ENCODE peak calls at places on chromosome 6, in six cellular contexts. L, B, X, S, V and F are unnamed samples.

GRCh38 chr6:106511274-106512047 is 117.8 kb downstream of the RTN4IP1 start:
- DNase-seq in L (peak), B (no peak), X (no peak), S (no peak), V (peak), F (peak)

GRCh38 chr6:160733045-160733646 is 31.1 kb downstream of the PLG start:
- DNase-seq in L (peak), B (no peak), X (peak), S (peak), V (peak), F (peak)

GRCh38 chr6:67411036-67411435 is 1224.0 kb upstream of the ADGRB3 start:
- DNase-seq in L (peak), B (no peak), X (no peak), S (no peak), V (no peak), F (peak)

GRCh38 chr6:41100871-41101287 is 28.1 kb downstream of the NFYA start:
- DNase-seq in L (no peak), B (no peak), X (no peak), S (no peak), V (no peak), F (no peak)

GRCh38 chr6:106109043-106109442 is 22.9 kb downstream of the PRDM1 start:
- DNase-seq in L (no peak), B (no peak), X (no peak), S (no peak), V (no peak), F (no peak)

GRCh38 chr6:113813207-113813606 is 43.9 kb upstream of the MARCKS start:
- DNase-seq in L (peak), B (peak), X (no peak), S (no peak), V (no peak), F (peak)

GRCh38 chr6:163169521-163169920 is 245.0 kb upstream of the QKI start:
- DNase-seq in L (no peak), B (no peak), X (no peak), S (no peak), V (no peak), F (no peak)

GRCh38 chr6:71228461-71229041 is 60.1 kb upstream of the OGFRL1 start:
- DNase-seq in L (peak), B (no peak), X (no peak), S (no peak), V (no peak), F (no peak)

GRCh38 chr6:35893246-35893645 is 27.7 kb downstream of the SRPK1 start:
- DNase-seq in L (no peak), B (no peak), X (no peak), S (no peak), V (no peak), F (no peak)

GRCh38 chr6:105803439-105803838 is 282.7 kb upstream of the PRDM1 start:
- DNase-seq in L (no peak), B (no peak), X (no peak), S (no peak), V (no peak), F (peak)

GRCh38 chr6:108581237-108581931 is 20.7 kb downstream of the FOXO3 start:
- DNase-seq in L (peak), B (no peak), X (no peak), S (peak), V (no peak), F (peak)

GRCh38 chr6:132673376-132674094 is 14.6 kb upstream of the TAAR1 start:
- DNase-seq in L (no peak), B (no peak), X (no peak), S (peak), V (no peak), F (no peak)

GRCh38 chr6:35128496-35128895 is 12.6 kb downstream of the TCP11 start:
- DNase-seq in L (no peak), B (no peak), X (no peak), S (no peak), V (no peak), F (peak)

GRCh38 chr6:128508588-128509296 is 11.7 kb downstream of the PTPRK start:
- DNase-seq in L (peak), B (peak), X (no peak), S (no peak), V (no peak), F (peak)

GRCh38 chr6:33692760-33693158 is 18.7 kb downstream of the UQCC2 start:
- DNase-seq in L (peak), B (no peak), X (peak), S (no peak), V (peak), F (no peak)

GRCh38 chr6:33995046-33995872 is 150.6 kb downstream of the GRM4 start:
- DNase-seq in L (no peak), B (no peak), X (no peak), S (peak), V (no peak), F (no peak)

GRCh38 chr6:111687652-111688051 is 82.0 kb upstream of the TRAF3IP2 start:
- DNase-seq in L (no peak), B (no peak), X (no peak), S (no peak), V (no peak), F (no peak)

GRCh38 chr6:53492860-53493634 is 51.9 kb downstream of the GCLC start:
- DNase-seq in L (peak), B (no peak), X (no peak), S (peak), V (peak), F (peak)

GRCh38 chr6:138504764-138505689 is 5.7 kb upstream of the NHSL1 start:
- DNase-seq in L (no peak), B (no peak), X (no peak), S (no peak), V (no peak), F (no peak)

GRCh38 chr6:21438237-21438985 is 155.1 kb upstream of the SOX4 start:
- DNase-seq in L (peak), B (no peak), X (no peak), S (no peak), V (peak), F (peak)

GRCh38 chr6:1524040-1524480 is 85.7 kb upstream of the FOXC1 start:
- DNase-seq in L (peak), B (no peak), X (peak), S (no peak), V (peak), F (peak)

GRCh38 chr6:164859791-164860190 is 449.6 kb downstream of the C6orf118 start:
- DNase-seq in L (no peak), B (no peak), X (no peak), S (no peak), V (no peak), F (no peak)

GRCh38 chr6:166351715-166352285 is 9.5 kb upstream of the SFT2D1 start:
- DNase-seq in L (no peak), B (no peak), X (peak), S (no peak), V (peak), F (no peak)

GRCh38 chr6:4164043-4164442 is 28.7 kb upstream of the ECI2 start:
- DNase-seq in L (no peak), B (no peak), X (no peak), S (no peak), V (no peak), F (no peak)
- TF ChIP-seq CTCF in L (no peak), B (no peak), X (no peak), S (no peak), V (no peak), F (no peak)

GRCh38 chr6:27829453-27830211 is 82.6 kb downstream of the OR2B2 start:
- DNase-seq in L (no peak), B (no peak), X (no peak), S (no peak), V (no peak), F (no peak)
- H3K4me3 ChIP-seq in L (peak), B (no peak), X (no peak), S (peak), V (peak), F (peak)

GRCh38 chr6:79670789-79671188 is 39.7 kb downstream of the SH3BGRL2 start:
- DNase-seq in L (no peak), B (no peak), X (no peak), S (no peak), V (no peak), F (no peak)

GRCh38 chr6:79669766-79670165 is 38.6 kb downstream of the SH3BGRL2 start:
- DNase-seq in L (no peak), B (no peak), X (no peak), S (no peak), V (no peak), F (no peak)

GRCh38 chr6:79673947-79674346 is 42.8 kb downstream of the SH3BGRL2 start:
- DNase-seq in L (no peak), B (no peak), X (no peak), S (no peak), V (no peak), F (no peak)

GRCh38 chr6:79671605-79672266 is 40.6 kb downstream of the SH3BGRL2 start:
- DNase-seq in L (peak), B (no peak), X (peak), S (no peak), V (peak), F (peak)

GRCh38 chr6:79672631-79673065 is 41.5 kb downstream of the SH3BGRL2 start:
- DNase-seq in L (peak), B (no peak), X (no peak), S (no peak), V (peak), F (peak)
- TF ChIP-seq CTCF in L (peak), B (peak), X (peak), S (peak), V (peak), F (peak)

GRCh38 chr6:17280138-17280537 is 1.0 kb upstream of the RBM24 start:
- DNase-seq in L (no peak), B (no peak), X (no peak), S (no peak), V (no peak), F (no peak)
- H3K4me3 ChIP-seq in L (no peak), B (peak), X (peak), S (no peak), V (no peak), F (peak)

DNA sequence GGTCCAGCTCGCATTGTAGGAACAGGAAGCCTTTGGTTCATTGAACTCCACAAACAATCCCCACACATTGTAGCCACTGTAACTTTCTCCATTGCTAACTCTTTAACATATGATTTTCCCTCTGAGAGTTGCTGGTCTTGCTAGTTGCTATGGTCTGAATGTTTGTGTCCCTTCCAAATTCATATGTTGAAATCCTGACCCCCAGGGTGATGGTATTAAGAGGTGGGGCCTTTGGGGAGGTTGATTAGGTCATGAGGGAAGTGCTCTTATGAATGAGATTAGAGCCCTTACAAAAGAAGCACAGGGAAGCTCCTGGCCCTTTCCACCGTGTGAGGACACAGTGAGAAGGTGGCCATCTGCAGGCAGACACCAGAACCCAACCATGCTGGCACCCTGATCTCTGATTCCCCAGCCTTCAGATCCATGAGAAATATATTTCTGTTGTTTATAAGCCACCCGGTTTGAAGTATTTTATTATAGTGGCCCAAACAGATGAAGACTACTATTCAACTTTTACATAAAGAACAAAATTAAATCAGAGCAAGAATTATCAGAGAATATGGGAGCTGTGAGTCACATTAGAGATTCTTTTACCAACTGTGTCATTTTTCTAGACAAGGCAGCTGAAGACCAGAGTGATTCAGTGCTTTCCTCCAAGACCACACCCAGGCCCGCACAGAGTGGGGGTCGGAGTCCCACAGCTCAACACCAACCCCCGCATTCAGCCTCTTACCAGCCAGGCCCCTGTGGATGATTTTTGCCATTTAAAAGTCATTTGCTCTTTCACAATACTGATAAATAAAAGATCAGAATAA is 143.0 kb downstream of the SAMD5 start:
- DNase-seq in L (peak), B (no peak), X (peak), S (no peak), V (no peak), F (no peak)
- TF ChIP-seq CTCF in L (no peak), B (peak), X (peak), S (peak), V (no peak), F (peak)

DNA sequence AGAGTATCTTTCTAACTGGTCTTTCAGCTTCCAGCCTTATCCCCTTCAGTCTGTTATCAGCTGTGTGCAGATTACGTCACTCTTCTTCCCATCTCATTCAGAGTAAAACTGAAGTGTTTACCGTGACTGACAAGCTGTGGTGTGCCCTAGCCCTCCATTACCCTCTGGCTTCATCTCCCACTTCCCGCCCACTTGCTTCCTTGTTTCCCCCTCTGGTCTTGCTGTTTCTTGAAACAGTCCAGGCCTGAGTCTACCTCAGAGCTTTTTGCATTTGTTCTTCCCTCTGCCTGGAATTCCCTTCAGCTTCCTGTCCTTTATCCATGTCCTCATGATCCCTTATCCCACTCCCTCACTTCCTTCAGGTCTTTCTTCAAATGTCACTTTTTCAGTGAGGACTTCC is 66.9 kb downstream of the CARMIL1 start:
- DNase-seq in L (no peak), B (no peak), X (no peak), S (no peak), V (no peak), F (no peak)
- H3K4me3 ChIP-seq in L (no peak), B (no peak), X (no peak), S (no peak), V (no peak), F (no peak)

GRCh38 chr6:19837511-19838441 is 606 bp downstream of the ID4 start:
- DNase-seq in L (peak), B (no peak), X (peak), S (peak), V (no peak), F (peak)
- TF ChIP-seq CTCF in L (no peak), B (no peak), X (no peak), S (no peak), V (no peak), F (no peak)

DNA sequence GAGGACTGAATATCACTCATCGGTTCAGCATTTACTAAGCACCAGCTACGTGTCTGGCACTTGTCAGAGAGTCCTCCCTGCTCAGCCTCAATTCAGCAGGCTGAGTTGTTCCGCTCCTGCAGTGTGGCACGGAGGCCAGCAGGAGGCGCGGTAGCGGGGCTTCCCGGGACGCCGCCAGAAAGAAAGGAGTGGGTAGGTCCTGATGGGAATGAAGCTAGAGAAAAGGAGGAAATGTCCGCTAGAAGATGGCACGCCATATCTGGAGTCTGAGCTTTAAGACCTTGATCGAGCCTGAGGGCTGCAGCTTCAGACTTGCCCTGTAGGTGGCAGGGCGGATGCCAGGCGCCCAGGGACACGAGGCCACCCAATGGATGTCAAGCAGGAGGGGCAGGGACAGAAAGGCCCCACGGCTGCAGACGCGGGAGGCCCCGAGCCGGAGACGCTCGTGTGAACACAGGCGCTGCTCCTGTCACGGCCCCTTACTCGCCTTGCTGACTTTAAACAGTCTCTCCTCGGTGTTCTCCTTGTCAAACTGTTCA is 18.7 kb downstream of the SERPINB6 start:
- DNase-seq in L (peak), B (peak), X (peak), S (peak), V (peak), F (peak)
- H3K4me3 ChIP-seq in L (no peak), B (no peak), X (no peak), S (peak), V (no peak), F (no peak)